ENCODE peak calls at places on chromosomes 11 and 22, in four cellular contexts. M is stimulated activated CD4-positive, alpha-beta T cell treated with anti-CD3 and anti-CD28 coated beads, Interleukin-1b, Interleukin-23, amount 100 ng/mL, for 24 hours; H is HEK293T; Q is frontal cortex. X is an unnamed sample.

GRCh38 chr11:114622858-114623257 is 27.3 kb upstream of the NXPE4 start:
- DNase-seq in M (no peak), H (no peak), Q (no peak), X (no peak)

GRCh38 chr11:17019231-17019630 is 5.0 kb upstream of the PLEKHA7 start:
- DNase-seq in M (no peak), H (no peak), Q (no peak), X (no peak)

GRCh38 chr11:105613183-105613582 is 3.3 kb downstream of the GRIA4 start:
- DNase-seq in M (no peak), H (no peak), Q (no peak), X (no peak)

GRCh38 chr22:43883012-43883661 is 8.7 kb downstream of the PNPLA5 start:
- DNase-seq in M (peak; percentile 30), H (peak; percentile 86), Q (no peak), X (peak; percentile 45)

GRCh38 chr11:57885298-57886035 is 123.9 kb downstream of the CTNND1 start:
- DNase-seq in M (no peak), H (no peak), Q (no peak), X (no peak)

GRCh38 chr22:37581534-37581933 is 1.6 kb upstream of the LGALS2 start:
- DNase-seq in M (no peak), H (no peak), Q (peak; percentile 9), X (peak; percentile 89)

GRCh38 chr11:71988050-71988449 is 10.7 kb upstream of the IL18BP start:
- DNase-seq in M (no peak), H (no peak), Q (no peak), X (no peak)

GRCh38 chr11:3037041-3037944 is 19.9 kb downstream of the CARS1 start:
- DNase-seq in M (no peak), H (peak; percentile 75), Q (peak; percentile 63), X (peak; percentile 57)

GRCh38 chr11:80855975-80856524 is 1415.2 kb upstream of the TENM4 start:
- DNase-seq in M (no peak), H (no peak), Q (no peak), X (no peak)

GRCh38 chr11:69368119-69368880 is 74.3 kb downstream of the MYEOV start:
- DNase-seq in M (no peak), H (no peak), Q (no peak), X (no peak)

GRCh38 chr11:69462106-69463045 is 19.1 kb upstream of the LINC01488 start:
- DNase-seq in M (no peak), H (no peak), Q (no peak), X (no peak)

GRCh38 chr11:19576054-19576453 is 136.6 kb upstream of the NAV2 start:
- DNase-seq in M (no peak), H (no peak), Q (no peak), X (no peak)

GRCh38 chr22:39389420-39389819 is 10.2 kb upstream of the TAB1 start:
- DNase-seq in M (no peak), H (no peak), Q (no peak), X (no peak)

GRCh38 chr22:50562523-50563409 is at the start of gene SYCE3:
- DNase-seq in M (peak; percentile 97), H (peak; percentile 98), Q (peak; percentile 90), X (peak; percentile 98)

X was measured in G401.